ENCODE peak calls at places on chromosome 13, in nine cellular contexts. X is osteoblast; Q is aorta; D is right cardiac atrium; Z is neural progenitor cell; I is K562; E is CD4-positive, CD25-positive, alpha-beta regulatory T cell; K is body of pancreas; Y is CD8-positive, alpha-beta T cell. J is an unnamed sample. For H3K9me3 and H3K4me1, the result is how much of the 10 kb centered on the place peaks cover.

GRCh38 chr13:106649495-106649894 is 81.6 kb upstream of the ARGLU1 start:
- DNase-seq in X (peak), Q (no peak), D (no peak), Z (no peak), I (no peak), E (no peak), K (no peak), Y (no peak), J (peak)

GRCh38 chr13:44465318-44465717 is 91.7 kb downstream of the SERP2 start:
- DNase-seq in X (no peak), Q (no peak), D (no peak), Z (no peak), I (no peak), E (no peak), K (no peak), Y (no peak), J (no peak)

GRCh38 chr13:97849305-97849704 is 104.2 kb upstream of the IPO5 start:
- DNase-seq in X (peak), Q (no peak), D (no peak), Z (peak), I (peak), E (no peak), K (no peak), Y (no peak), J (peak)

GRCh38 chr13:33369073-33369472 is 83.5 kb upstream of the STARD13 start:
- DNase-seq in X (no peak), Q (no peak), D (no peak), Z (no peak), I (no peak), E (no peak), K (no peak), Y (no peak), J (no peak)

GRCh38 chr13:51721485-51721884 is 82.5 kb downstream of the DHRS12 start:
- DNase-seq in X (no peak), Q (peak), D (no peak), Z (no peak), I (no peak), E (no peak), K (peak), Y (no peak), J (no peak)

GRCh38 chr13:51291341-51291740 is 48.1 kb upstream of the SERPINE3 start:
- DNase-seq in X (no peak), Q (peak), D (no peak), Z (no peak), I (no peak), E (no peak), K (no peak), Y (no peak), J (no peak)

GRCh38 chr13:69857188-69857821 is 250.3 kb upstream of the ATXN8OS start:
- DNase-seq in X (no peak), Q (no peak), D (no peak), Z (peak), I (peak), E (no peak), K (no peak), Y (no peak), J (peak)

GRCh38 chr13:109331898-109332297 is 454.5 kb downstream of the IRS2 start:
- DNase-seq in X (no peak), Q (no peak), D (no peak), Z (no peak), I (no peak), E (no peak), K (peak), Y (no peak), J (peak)

GRCh38 chr13:24073657-24074056 is 86.9 kb upstream of the SPATA13 start:
- DNase-seq in X (no peak), Q (no peak), D (no peak), Z (no peak), I (no peak), E (no peak), K (no peak), Y (no peak), J (no peak)

GRCh38 chr13:112204881-112205327 is 138.0 kb downstream of the SOX1 start:
- DNase-seq in X (no peak), Q (no peak), D (no peak), Z (peak), I (no peak), E (no peak), K (peak), Y (no peak), J (no peak)

GRCh38 chr13:88063741-88064140 is 392.6 kb downstream of the SLITRK5 start:
- DNase-seq in X (no peak), Q (no peak), D (no peak), Z (no peak), I (no peak), E (no peak), K (no peak), Y (no peak), J (no peak)

GRCh38 chr13:109428146-109428545 is 358.2 kb downstream of the IRS2 start:
- DNase-seq in X (no peak), Q (no peak), D (no peak), Z (no peak), I (no peak), E (no peak), K (no peak), Y (no peak), J (no peak)

GRCh38 chr13:100542546-100543156 is 45.9 kb downstream of the GGACT start:
- DNase-seq in X (peak), Q (no peak), D (no peak), Z (no peak), I (no peak), E (no peak), K (no peak), Y (no peak), J (peak)

GRCh38 chr13:95136638-95137037 is 164.6 kb downstream of the ABCC4 start:
- DNase-seq in X (peak), Q (no peak), D (no peak), Z (no peak), I (no peak), E (no peak), K (peak), Y (no peak), J (no peak)

GRCh38 chr13:114315074-114315785 is 927 bp downstream of the CHAMP1 start:
- DNase-seq in X (no peak), Q (no peak), D (no peak), Z (no peak), I (no peak), E (peak), K (no peak), Y (no peak), J (no peak)

GRCh38 chr13:33015791-33016323 is 366 bp upstream of the KL start:
- DNase-seq in X (no peak), Q (no peak), D (peak), Z (peak), I (no peak), E (no peak), K (no peak), Y (no peak), J (no peak)

GRCh38 chr13:107730835-107731234 is 484.5 kb downstream of the LIG4 start:
- DNase-seq in X (no peak), Q (no peak), D (no peak), Z (no peak), I (no peak), E (no peak), K (no peak), Y (no peak), J (no peak)

GRCh38 chr13:40031031-40031430 is 375.6 kb downstream of the COG6 start:
- DNase-seq in X (peak), Q (no peak), D (no peak), Z (no peak), I (no peak), E (no peak), K (no peak), Y (no peak), J (no peak)

GRCh38 chr13:102580552-102581169 is 16.1 kb upstream of the TPP2 start:
- DNase-seq in X (peak), Q (no peak), D (no peak), Z (peak), I (peak), E (peak), K (peak), Y (no peak), J (no peak)

GRCh38 chr13:27374650-27375049 is 49.8 kb upstream of the GTF3A start:
- DNase-seq in X (peak), Q (peak), D (peak), Z (peak), I (peak), E (peak), K (peak), Y (peak), J (peak)

GRCh38 chr13:99740261-99740979 is 231.1 kb downstream of the ZIC5 start:
- DNase-seq in X (no peak), Q (no peak), D (no peak), Z (no peak), I (no peak), E (no peak), K (no peak), Y (no peak), J (no peak)

GRCh38 chr13:53683146-53683545 is 654.5 kb downstream of the OLFM4 start:
- DNase-seq in X (no peak), Q (no peak), D (no peak), Z (no peak), I (no peak), E (no peak), K (no peak), Y (no peak), J (no peak)
- H3K9me3 ChIP-seq in X (under half), Q (under half), D (under half), Z (under half), I (under half), E (under half), K (under half), Y (under half), J (under half)

DNA sequence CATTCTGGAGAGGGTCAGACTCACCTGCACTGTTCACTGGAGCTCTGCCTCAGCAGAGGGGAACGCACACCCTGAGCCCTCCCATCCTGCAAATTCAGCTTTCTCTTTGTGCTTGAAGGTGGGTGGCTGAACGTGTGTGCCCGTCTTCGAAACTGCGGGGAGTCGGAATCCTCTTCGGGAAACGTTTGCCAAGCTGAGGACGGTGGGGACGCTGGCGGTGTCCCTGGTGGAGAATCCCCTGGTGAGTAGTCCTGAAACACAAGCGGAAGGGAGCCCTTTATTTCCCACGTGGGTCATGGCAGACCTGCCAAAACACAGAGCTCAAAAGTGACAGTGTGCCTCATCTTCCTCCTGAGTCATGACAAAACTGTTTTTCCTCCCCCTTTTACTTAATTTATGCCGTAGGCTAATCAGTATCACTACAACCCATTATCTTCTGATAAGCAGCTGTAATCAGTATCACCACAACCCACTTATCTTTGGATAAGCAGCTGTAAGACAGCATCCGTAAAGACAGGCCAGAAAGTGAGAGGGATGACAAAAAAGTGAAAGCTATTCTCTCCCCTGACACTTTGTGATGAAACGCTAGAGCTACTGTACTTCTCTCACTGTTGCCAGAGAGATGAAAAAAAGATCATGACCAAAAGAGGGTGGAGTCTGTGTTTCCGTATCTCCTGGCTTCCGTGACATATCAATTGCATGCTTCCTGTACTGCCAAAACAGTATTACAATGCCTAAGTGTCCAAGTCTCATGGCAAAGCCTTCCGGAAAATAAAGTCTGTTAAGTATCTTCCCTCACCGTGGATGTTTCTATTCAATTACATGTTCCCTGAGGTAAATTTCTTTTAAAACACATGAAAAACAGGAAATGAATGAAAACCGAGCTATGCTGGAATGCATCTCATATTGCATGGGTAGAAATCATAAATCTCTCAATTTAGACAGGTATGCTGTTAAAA is 155.5 kb downstream of the TBC1D4 start:
- DNase-seq in X (no peak), Q (no peak), D (peak), Z (no peak), I (peak), E (peak), K (no peak), Y (peak), J (no peak)
- H3K4me3 ChIP-seq in X (no peak), Q (no peak), D (peak), Z (no peak), I (peak), E (peak), K (no peak), Y (peak), J (no peak)

GRCh38 chr13:110914293-110915056 is 394 bp downstream of the ANKRD10 start:
- DNase-seq in X (peak), Q (peak), D (peak), Z (peak), I (peak), E (peak), K (peak), Y (peak), J (peak)

GRCh38 chr13:110912651-110913051 is 2.2 kb downstream of the ANKRD10 start:
- DNase-seq in X (peak), Q (no peak), D (no peak), Z (peak), I (no peak), E (no peak), K (peak), Y (no peak), J (no peak)

GRCh38 chr13:110913911-110914292 is 967 bp downstream of the ANKRD10 start:
- DNase-seq in X (peak), Q (no peak), D (no peak), Z (no peak), I (no peak), E (no peak), K (no peak), Y (no peak), J (no peak)

GRCh38 chr13:110911880-110912279 is 3.0 kb downstream of the ANKRD10 start:
- DNase-seq in X (no peak), Q (no peak), D (no peak), Z (no peak), I (no peak), E (no peak), K (no peak), Y (no peak), J (no peak)

GRCh38 chr13:110913322-110913721 is 1.5 kb downstream of the ANKRD10 start:
- DNase-seq in X (no peak), Q (no peak), D (no peak), Z (peak), I (no peak), E (no peak), K (peak), Y (no peak), J (no peak)
- H3K4me1 ChIP-seq in X (under half), Q (under half), D (under half), Z (under half), I (under half), E (half or more), K (half or more), Y (under half), J (under half)

GRCh38 chr13:86932935-86933334 is 738.2 kb upstream of the SLITRK5 start:
- DNase-seq in X (no peak), Q (no peak), D (no peak), Z (peak), I (no peak), E (no peak), K (no peak), Y (no peak), J (no peak)
- H3K9me3 ChIP-seq in X (under half), Q (under half), D (under half), Z (under half), I (under half), E (under half), K (under half), Y (under half), J (under half)

GRCh38 chr13:41696163-41697003 is 239.0 kb downstream of the RGCC start:
- DNase-seq in X (peak), Q (no peak), D (no peak), Z (no peak), I (no peak), E (no peak), K (no peak), Y (no peak), J (peak)
- H3K4me3 ChIP-seq in X (no peak), Q (no peak), D (no peak), Z (no peak), I (no peak), E (no peak), K (no peak), Y (no peak), J (no peak)

J was measured in SJCRH30.